ENCODE peak calls at places on chromosomes 2 and 18, in four cellular contexts. One of them, this sample, is unnamed.

GRCh38 chr18:3603460-3604259 is 153.7 kb downstream of the TGIF1 start:
- DNase-seq in spleen: peak
- DNase-seq in IMR-90: peak
- DNase-seq in body of pancreas: peak
- DNase-seq in this sample: peak

GRCh38 chr18:2847341-2848144 is 737 bp downstream of the EMILIN2 start:
- DNase-seq in IMR-90: no peak
- DNase-seq in body of pancreas: no peak
- DNase-seq in spleen: peak
- DNase-seq in this sample: no peak

GRCh38 chr2:81324046-81324445 is 1019.5 kb upstream of the LRRTM1 start:
- DNase-seq in IMR-90: no peak
- DNase-seq in body of pancreas: no peak
- DNase-seq in spleen: no peak
- DNase-seq in this sample: no peak

GRCh38 chr18:6578686-6579085 is 150.8 kb upstream of the ARHGAP28 start:
- DNase-seq in spleen: no peak
- DNase-seq in IMR-90: no peak
- DNase-seq in body of pancreas: no peak
- DNase-seq in this sample: no peak

GRCh38 chr2:9335322-9335754 is 88.0 kb downstream of the ITGB1BP1 start:
- DNase-seq in body of pancreas: peak
- DNase-seq in IMR-90: no peak
- DNase-seq in spleen: no peak
- DNase-seq in this sample: no peak

GRCh38 chr2:136376798-136377211 is 258.9 kb upstream of the CXCR4 start:
- DNase-seq in IMR-90: no peak
- DNase-seq in body of pancreas: no peak
- DNase-seq in spleen: peak
- DNase-seq in this sample: no peak

GRCh38 chr18:51430538-51430937 is 233.1 kb upstream of the MEX3C start:
- DNase-seq in body of pancreas: no peak
- DNase-seq in IMR-90: no peak
- DNase-seq in spleen: no peak
- DNase-seq in this sample: no peak

GRCh38 chr2:2252179-2252578 is 78.9 kb downstream of the MYT1L start:
- DNase-seq in body of pancreas: no peak
- DNase-seq in IMR-90: no peak
- DNase-seq in spleen: no peak
- DNase-seq in this sample: no peak

GRCh38 chr2:101998556-101999121 is 6.9 kb downstream of the IL1R2 start:
- DNase-seq in IMR-90: no peak
- DNase-seq in body of pancreas: no peak
- DNase-seq in spleen: no peak
- DNase-seq in this sample: no peak

GRCh38 chr2:126795661-126796060 is 103.0 kb upstream of the TEX51 start:
- DNase-seq in spleen: peak
- DNase-seq in IMR-90: no peak
- DNase-seq in body of pancreas: no peak
- DNase-seq in this sample: no peak

GRCh38 chr2:152222975-152223638 is 47.5 kb upstream of the STAM2 start:
- DNase-seq in body of pancreas: peak
- DNase-seq in spleen: no peak
- DNase-seq in IMR-90: peak
- DNase-seq in this sample: peak

GRCh38 chr18:80225685-80226084 is 21.6 kb downstream of the PARD6G start:
- DNase-seq in spleen: no peak
- DNase-seq in body of pancreas: no peak
- DNase-seq in IMR-90: no peak
- DNase-seq in this sample: no peak

GRCh38 chr18:25310045-25310444 is 41.9 kb downstream of the ZNF521 start:
- DNase-seq in body of pancreas: no peak
- DNase-seq in spleen: no peak
- DNase-seq in IMR-90: peak
- DNase-seq in this sample: peak

GRCh38 chr18:70149616-70150301 is 55.7 kb downstream of the RTTN start:
- DNase-seq in spleen: no peak
- DNase-seq in IMR-90: no peak
- DNase-seq in body of pancreas: peak
- DNase-seq in this sample: no peak

GRCh38 chr2:120461546-120462537 is 115.9 kb downstream of the INHBB start:
- DNase-seq in IMR-90: no peak
- DNase-seq in spleen: peak
- DNase-seq in body of pancreas: no peak
- DNase-seq in this sample: no peak

GRCh38 chr2:135202751-135203150 is 150.7 kb downstream of the RAB3GAP1 start:
- DNase-seq in IMR-90: peak
- DNase-seq in body of pancreas: peak
- DNase-seq in spleen: no peak
- DNase-seq in this sample: no peak

GRCh38 chr2:2940702-2941655 is 436.6 kb downstream of the EIPR1 start:
- DNase-seq in IMR-90: no peak
- DNase-seq in body of pancreas: no peak
- DNase-seq in spleen: no peak
- DNase-seq in this sample: no peak

GRCh38 chr2:106085441-106085911 is 108.6 kb downstream of the UXS1 start:
- DNase-seq in spleen: no peak
- DNase-seq in body of pancreas: peak
- DNase-seq in IMR-90: peak
- DNase-seq in this sample: no peak

GRCh38 chr2:7190587-7191320 is 273.5 kb downstream of the RNF144A start:
- DNase-seq in body of pancreas: no peak
- DNase-seq in spleen: no peak
- DNase-seq in IMR-90: no peak
- DNase-seq in this sample: no peak

GRCh38 chr2:203061346-203061745 is 46.7 kb downstream of the NBEAL1 start:
- DNase-seq in spleen: no peak
- DNase-seq in body of pancreas: no peak
- DNase-seq in IMR-90: peak
- DNase-seq in this sample: no peak

GRCh38 chr2:118371500-118371899 is 283.2 kb downstream of the INSIG2 start:
- DNase-seq in IMR-90: peak
- DNase-seq in spleen: no peak
- DNase-seq in body of pancreas: peak
- DNase-seq in this sample: peak

GRCh38 chr2:203870481-203870880 is 2.9 kb downstream of the CTLA4 start:
- DNase-seq in spleen: no peak
- DNase-seq in body of pancreas: no peak
- DNase-seq in IMR-90: no peak
- DNase-seq in this sample: no peak

GRCh38 chr18:22703883-22704626 is 229.1 kb upstream of the RBBP8 start:
- DNase-seq in body of pancreas: peak
- DNase-seq in spleen: no peak
- DNase-seq in IMR-90: peak
- DNase-seq in this sample: peak

GRCh38 chr2:188348974-188349500 is 57.4 kb downstream of the GULP1 start:
- DNase-seq in IMR-90: peak
- DNase-seq in spleen: no peak
- DNase-seq in body of pancreas: no peak
- DNase-seq in this sample: no peak

GRCh38 chr2:230762317-230762896 is 49.8 kb downstream of the CAB39 start:
- DNase-seq in spleen: no peak
- DNase-seq in body of pancreas: peak
- DNase-seq in IMR-90: no peak
- DNase-seq in this sample: peak

GRCh38 chr2:20050104-20050711 is 1.2 kb downstream of the LAPTM4A start:
- DNase-seq in spleen: no peak
- DNase-seq in IMR-90: peak
- DNase-seq in body of pancreas: no peak
- DNase-seq in this sample: peak

GRCh38 chr2:5479265-5479928 is 212.8 kb upstream of the SOX11 start:
- DNase-seq in body of pancreas: no peak
- DNase-seq in spleen: no peak
- DNase-seq in IMR-90: no peak
- DNase-seq in this sample: no peak
- TF ChIP-seq POLR2A in body of pancreas: no peak
- TF ChIP-seq POLR2A in spleen: no peak
- TF ChIP-seq POLR2A in IMR-90: no peak
- TF ChIP-seq POLR2A in this sample: no peak

GRCh38 chr2:32946314-32947075 is at the start of gene LTBP1:
- DNase-seq in IMR-90: peak
- DNase-seq in body of pancreas: peak
- DNase-seq in spleen: peak
- DNase-seq in this sample: peak

GRCh38 chr2:32945286-32945685 is 1.5 kb upstream of the LTBP1 start:
- DNase-seq in body of pancreas: no peak
- DNase-seq in spleen: no peak
- DNase-seq in IMR-90: no peak
- DNase-seq in this sample: no peak

GRCh38 chr2:32948266-32948665 is 1.5 kb downstream of the LTBP1 start:
- DNase-seq in spleen: no peak
- DNase-seq in IMR-90: no peak
- DNase-seq in body of pancreas: no peak
- DNase-seq in this sample: no peak

GRCh38 chr2:32947076-32947483 is 327 bp downstream of the LTBP1 start:
- DNase-seq in IMR-90: no peak
- DNase-seq in body of pancreas: peak
- DNase-seq in spleen: peak
- DNase-seq in this sample: peak

GRCh38 chr2:32947484-32948143 is 861 bp downstream of the LTBP1 start:
- DNase-seq in body of pancreas: peak
- DNase-seq in spleen: peak
- DNase-seq in IMR-90: peak
- DNase-seq in this sample: peak
- TF ChIP-seq POLR2A in body of pancreas: no peak
- TF ChIP-seq POLR2A in spleen: no peak
- TF ChIP-seq POLR2A in IMR-90: no peak
- TF ChIP-seq POLR2A in this sample: peak

GRCh38 chr18:32091724-32092421 is at the start of gene RNF138:
- DNase-seq in IMR-90: peak
- DNase-seq in body of pancreas: peak
- DNase-seq in spleen: peak
- DNase-seq in this sample: peak

GRCh38 chr18:32091325-32091723 is 350 bp upstream of the RNF138 start:
- DNase-seq in IMR-90: no peak
- DNase-seq in spleen: no peak
- DNase-seq in body of pancreas: no peak
- DNase-seq in this sample: no peak

GRCh38 chr18:32093523-32093922 is 1.8 kb downstream of the RNF138 start:
- DNase-seq in spleen: no peak
- DNase-seq in body of pancreas: no peak
- DNase-seq in IMR-90: peak
- DNase-seq in this sample: peak

GRCh38 chr18:32093106-32093511 is 1.4 kb downstream of the RNF138 start:
- DNase-seq in spleen: no peak
- DNase-seq in body of pancreas: peak
- DNase-seq in IMR-90: peak
- DNase-seq in this sample: peak

GRCh38 chr18:32092422-32093105 is 890 bp downstream of the RNF138 start:
- DNase-seq in body of pancreas: peak
- DNase-seq in spleen: peak
- DNase-seq in IMR-90: peak
- DNase-seq in this sample: peak
- TF ChIP-seq POLR2A in body of pancreas: peak
- TF ChIP-seq POLR2A in spleen: no peak
- TF ChIP-seq POLR2A in IMR-90: peak
- TF ChIP-seq POLR2A in this sample: peak

GRCh38 chr2:163736433-163737168 is 793 bp upstream of the FIGN start:
- DNase-seq in IMR-90: no peak
- DNase-seq in spleen: peak
- DNase-seq in body of pancreas: peak
- DNase-seq in this sample: no peak
- TF ChIP-seq POLR2A in IMR-90: no peak
- TF ChIP-seq POLR2A in spleen: no peak
- TF ChIP-seq POLR2A in body of pancreas: no peak
- TF ChIP-seq POLR2A in this sample: no peak

DNA sequence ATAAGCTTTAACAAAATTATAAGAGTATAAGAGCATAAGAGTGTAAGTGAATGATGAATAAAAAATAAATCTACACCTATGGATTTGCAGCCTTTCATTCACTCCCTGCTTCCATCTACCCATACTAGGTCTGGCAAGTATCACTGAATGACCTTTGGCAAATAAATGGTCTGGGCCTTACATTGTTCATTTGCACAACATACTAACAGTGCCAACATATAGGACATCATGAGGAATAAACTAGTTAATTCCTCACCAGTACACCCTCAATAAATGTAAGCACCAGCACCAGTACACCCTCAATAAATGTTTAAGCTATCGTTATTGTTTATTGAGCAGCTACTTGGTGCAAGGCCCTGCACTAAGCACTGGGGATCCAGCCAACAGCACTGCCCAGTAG is 26.9 kb downstream of the STAT1 start:
- DNase-seq in body of pancreas: no peak
- DNase-seq in IMR-90: no peak
- DNase-seq in spleen: no peak
- DNase-seq in this sample: no peak
- TF ChIP-seq POLR2A in body of pancreas: no peak
- TF ChIP-seq POLR2A in IMR-90: no peak
- TF ChIP-seq POLR2A in spleen: no peak
- TF ChIP-seq POLR2A in this sample: no peak